ENCODE peak calls at places on chromosome 4, in seven cellular contexts. D is RPMI7951; J is stimulated activated CD8-positive, alpha-beta memory T cell treated with anti-CD3 and anti-CD28 coated beads, Interleukin-4, amount 100 ng/mL, for 4 hours; N is neuronal stem cell; M is body of pancreas; Y is kidney tubule cell; I is AG04450. F is an unnamed sample.

GRCh38 chr4:44186096-44186849 is 262.3 kb downstream of the KCTD8 start:
- DNase-seq in M (no peak), N (no peak), D (no peak), I (no peak), J (no peak), Y (no peak), F (no peak)

GRCh38 chr4:159983080-159983479 is 880.2 kb downstream of the RAPGEF2 start:
- DNase-seq in J (no peak), N (no peak), M (no peak), I (no peak), Y (no peak), D (no peak), F (no peak)

GRCh38 chr4:22515888-22516541 is at the start of gene ADGRA3:
- DNase-seq in J (no peak), M (peak; percentile 82), I (no peak), D (peak; percentile 75), Y (peak; percentile 87), N (peak; percentile 80), F (no peak)

GRCh38 chr4:100369871-100370270 is 148.0 kb downstream of the EMCN start:
- DNase-seq in N (no peak), I (no peak), D (no peak), M (no peak), Y (no peak), J (no peak), F (no peak)

GRCh38 chr4:98656443-98656842 is 2.0 kb downstream of the TSPAN5 start:
- DNase-seq in M (no peak), D (no peak), Y (no peak), I (no peak), N (no peak), J (no peak), F (no peak)

GRCh38 chr4:44845993-44846392 is 119.6 kb upstream of the GNPDA2 start:
- DNase-seq in D (no peak), I (no peak), M (no peak), Y (no peak), J (no peak), N (no peak), F (no peak)

GRCh38 chr4:139857021-139857420 is 191.4 kb downstream of the MGST2 start:
- DNase-seq in M (no peak), D (peak; percentile 54), Y (no peak), I (no peak), J (no peak), N (peak; percentile 72), F (no peak)

GRCh38 chr4:47835489-47835888 is 2.4 kb downstream of the CORIN start:
- DNase-seq in J (no peak), N (no peak), I (no peak), Y (peak; percentile 16), D (peak; percentile 19), M (no peak), F (no peak)

GRCh38 chr4:104475652-104476051 is 19.0 kb downstream of the CXXC4 start:
- DNase-seq in J (no peak), N (peak; percentile 76), Y (no peak), M (peak; percentile 17), D (no peak), I (no peak), F (no peak)

GRCh38 chr4:1684756-1685603 is 867 bp upstream of the FAM53A start:
- DNase-seq in J (no peak), D (no peak), N (no peak), Y (peak; percentile 5), I (no peak), M (no peak), F (no peak)

GRCh38 chr4:69849969-69850368 is 10.0 kb downstream of the SULT1E1 start:
- DNase-seq in D (no peak), Y (no peak), J (no peak), N (no peak), I (no peak), M (no peak), F (no peak)

GRCh38 chr4:108941914-108942379 is 179.1 kb upstream of the ETNPPL start:
- DNase-seq in D (no peak), M (no peak), N (no peak), I (no peak), J (no peak), Y (peak; percentile 54), F (no peak)

GRCh38 chr4:171985129-171985528 is 171.9 kb downstream of the GALNTL6 start:
- DNase-seq in M (no peak), J (no peak), I (no peak), D (no peak), Y (peak; percentile 69), N (no peak), F (no peak)

GRCh38 chr4:61003301-61003700 is 196.8 kb upstream of the ADGRL3 start:
- DNase-seq in I (no peak), J (no peak), N (no peak), M (no peak), Y (no peak), D (no peak), F (no peak)

GRCh38 chr4:111546881-111547280 is 598.4 kb upstream of the FAM241A start:
- DNase-seq in Y (no peak), I (no peak), J (no peak), M (no peak), D (no peak), N (no peak), F (no peak)

GRCh38 chr4:104616401-104616820 is 121.7 kb upstream of the CXXC4 start:
- DNase-seq in I (no peak), N (no peak), Y (no peak), M (no peak), J (no peak), D (no peak), F (no peak)